ENCODE peak calls at places on chromosome 19, in six cellular contexts. N is right atrium auricular region, H is upper lobe of right lung, F is body of pancreas, R is neural progenitor cell, U is thoracic aorta. O is an unnamed sample.

GRCh38 chr19:40609561-40610395 is 8.6 kb downstream of the LTBP4 start:
- DNase-seq in N (peak), H (peak), F (peak), U (peak), R (peak), O (peak)

GRCh38 chr19:17538684-17539287 is 16.7 kb upstream of the COLGALT1 start:
- DNase-seq in U (no peak), N (no peak), H (no peak), F (no peak), R (no peak), O (no peak)

GRCh38 chr19:55091126-55091910 is 15.6 kb downstream of the EPS8L1 start:
- DNase-seq in U (no peak), F (peak), R (no peak), N (no peak), H (no peak), O (no peak)

GRCh38 chr19:50720921-50721291 is 1.3 kb upstream of the SHANK1 start:
- DNase-seq in U (no peak), H (no peak), F (no peak), R (peak), N (no peak), O (no peak)

GRCh38 chr19:27635401-27635800 is 1577.5 kb downstream of the UQCRFS1 start:
- DNase-seq in F (no peak), H (no peak), U (no peak), N (no peak), R (no peak), O (no peak)

GRCh38 chr19:50906217-50906616 is 5.0 kb downstream of the KLK4 start:
- DNase-seq in U (no peak), H (no peak), F (peak), R (peak), N (no peak), O (no peak)

GRCh38 chr19:17097593-17098126 is 22.1 kb downstream of the MYO9B start:
- DNase-seq in U (no peak), F (no peak), R (no peak), H (no peak), N (no peak), O (peak)

GRCh38 chr19:3149526-3150505 is 14.0 kb downstream of the GNA15 start:
- DNase-seq in N (no peak), H (no peak), R (peak), U (no peak), F (no peak), O (no peak)

GRCh38 chr19:51503428-51503827 is 1.8 kb upstream of the SIGLEC12 start:
- DNase-seq in F (no peak), R (no peak), N (no peak), U (no peak), H (no peak), O (no peak)

GRCh38 chr19:56253737-56254136 is 18.8 kb upstream of the EDDM13 start:
- DNase-seq in N (no peak), F (no peak), R (peak), U (no peak), H (no peak), O (peak)

GRCh38 chr19:5977222-5977784 is 637 bp downstream of the RANBP3 start:
- DNase-seq in F (no peak), H (no peak), N (no peak), R (no peak), U (no peak), O (no peak)

GRCh38 chr19:3108775-3109174 is 14.6 kb downstream of the GNA11 start:
- DNase-seq in N (peak), U (no peak), H (no peak), R (peak), F (peak), O (peak)

GRCh38 chr19:2337329-2337707 is 8.8 kb downstream of the SPPL2B start:
- DNase-seq in H (no peak), N (no peak), R (peak), F (peak), U (no peak), O (peak)

GRCh38 chr19:10419200-10419645 is 1.1 kb upstream of the PDE4A start:
- DNase-seq in U (no peak), R (peak), N (no peak), H (no peak), F (no peak), O (no peak)

GRCh38 chr19:15332311-15332996 is at the start of gene BRD4:
- DNase-seq in N (no peak), U (no peak), R (peak), H (peak), F (peak), O (peak)

GRCh38 chr19:9308091-9308490 is 1.5 kb downstream of the ZNF699 start:
- DNase-seq in H (no peak), R (no peak), N (no peak), U (no peak), F (no peak), O (no peak)

GRCh38 chr19:17332677-17333581 is 1.7 kb downstream of the ANO8 start:
- DNase-seq in R (peak), H (no peak), U (no peak), F (peak), N (no peak), O (peak)

GRCh38 chr19:47312366-47313006 is 2.8 kb downstream of the C5AR1 start:
- DNase-seq in R (no peak), H (no peak), N (no peak), U (no peak), F (no peak), O (no peak)

GRCh38 chr19:47310323-47310722 is 662 bp downstream of the C5AR1 start:
- DNase-seq in H (no peak), U (no peak), R (no peak), F (no peak), N (no peak), O (no peak)

GRCh38 chr19:47309038-47309437 is 623 bp upstream of the C5AR1 start:
- DNase-seq in H (no peak), F (no peak), N (no peak), R (no peak), U (no peak), O (peak)

GRCh38 chr19:47309608-47310007 is at the start of gene C5AR1:
- DNase-seq in R (no peak), F (no peak), U (no peak), H (peak), N (no peak), O (no peak)

GRCh38 chr19:47310819-47311218 is 1.2 kb downstream of the C5AR1 start:
- DNase-seq in F (peak), N (no peak), H (peak), U (no peak), R (no peak), O (peak)
- H3K4me3 ChIP-seq in F (no peak), N (no peak), H (peak), U (peak), R (no peak), O (no peak)

DNA sequence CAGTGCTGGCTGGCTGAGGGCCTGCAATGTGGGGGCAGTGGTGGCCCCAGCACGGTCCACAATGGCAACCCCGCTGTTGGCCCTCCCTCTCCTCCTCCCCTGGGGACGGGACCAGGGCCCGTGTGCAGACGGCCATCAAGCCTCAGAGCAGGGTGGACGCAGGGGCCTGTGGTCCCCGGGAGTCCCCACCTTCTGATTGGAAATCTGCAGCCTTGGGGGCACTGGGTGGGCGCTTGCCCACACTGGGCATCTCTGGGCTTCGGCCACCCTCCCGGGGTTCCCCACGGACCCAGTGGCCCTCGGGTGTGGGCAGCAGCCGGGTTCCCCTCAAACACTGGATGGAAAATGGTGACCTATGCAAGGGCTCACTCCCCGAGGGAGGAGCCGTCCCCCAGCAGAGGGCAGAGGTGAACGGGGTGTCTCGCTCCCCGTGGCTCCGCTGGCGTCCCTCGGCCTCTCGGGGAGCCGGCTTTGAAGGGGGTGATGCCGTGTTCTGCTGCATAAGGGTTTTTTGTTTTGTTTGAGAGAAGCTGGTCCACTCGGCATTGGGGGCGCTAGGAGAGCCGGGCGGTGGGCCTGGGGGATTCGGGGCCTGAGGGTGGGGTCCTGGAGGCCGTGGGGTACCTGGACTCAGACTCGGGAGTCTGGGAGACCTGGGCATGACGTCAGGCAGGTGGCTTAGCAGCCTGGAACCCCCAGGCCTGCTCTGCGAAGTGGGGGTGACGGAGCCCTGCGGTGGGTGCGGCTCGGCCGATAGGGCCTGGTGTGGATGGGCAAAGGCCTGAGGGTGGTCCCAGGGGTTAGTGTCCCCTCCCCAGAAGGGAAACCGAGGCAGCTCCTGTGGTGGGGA is 3.9 kb downstream of the EFNA2 start:
- DNase-seq in R (no peak), U (no peak), N (no peak), F (no peak), H (no peak), O (no peak)
- TF ChIP-seq CTCF in R (no peak), U (no peak), N (no peak), F (no peak), H (no peak), O (no peak)

DNA sequence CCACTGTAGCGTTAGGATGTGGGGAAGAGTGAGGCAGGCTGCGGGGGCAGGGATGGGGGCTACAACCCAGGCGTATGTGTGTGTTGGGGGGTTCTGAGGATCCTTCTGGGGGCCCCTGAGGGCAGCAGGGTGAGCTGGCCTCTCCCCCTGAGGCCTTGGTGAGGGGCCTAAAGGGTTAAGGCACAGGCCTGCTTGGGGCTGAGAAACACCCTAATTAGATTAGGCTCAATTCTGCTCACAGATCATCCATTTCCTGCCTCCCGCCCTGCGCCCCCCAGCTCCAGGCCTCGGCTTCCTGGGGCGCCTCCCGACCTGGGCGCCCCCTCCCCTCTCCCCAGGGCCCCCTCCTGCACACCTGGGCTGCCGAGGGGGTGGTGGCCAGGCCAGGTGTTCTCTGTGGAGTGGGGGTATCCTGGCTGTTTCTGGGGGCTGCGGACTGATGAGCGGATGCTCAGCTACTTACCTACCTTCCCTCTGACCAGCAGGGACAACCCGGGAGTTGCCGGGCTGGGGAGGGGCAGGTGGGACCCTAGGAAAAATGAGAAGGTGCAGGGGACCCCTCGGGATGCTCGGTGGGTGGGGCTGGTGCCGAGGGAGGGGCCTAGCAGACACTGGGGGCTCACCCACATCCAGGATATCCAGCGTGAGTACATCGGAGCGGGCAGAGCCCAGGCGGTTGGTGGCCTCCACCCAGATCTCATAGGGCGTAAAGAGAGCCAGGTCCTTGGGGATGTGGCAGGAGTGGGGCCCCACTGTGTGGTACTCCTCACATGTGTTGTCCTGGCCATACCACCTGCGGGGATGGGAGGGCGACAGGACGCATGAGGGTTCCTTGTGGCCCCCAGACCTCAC is 8.6 kb downstream of the CRLF1 start:
- DNase-seq in F (no peak), N (no peak), U (no peak), H (no peak), R (peak), O (no peak)
- H3K4me3 ChIP-seq in F (no peak), N (no peak), U (no peak), H (no peak), R (no peak), O (no peak)

GRCh38 chr19:7961930-7962626 is 18.6 kb upstream of the TIMM44 start:
- DNase-seq in R (no peak), U (no peak), F (no peak), N (no peak), H (no peak), O (no peak)
- TF ChIP-seq CTCF in R (no peak), U (no peak), F (no peak), N (no peak), H (no peak), O (no peak)

GRCh38 chr19:34189199-34189916 is 17.1 kb downstream of the LSM14A start:
- DNase-seq in F (no peak), N (no peak), H (no peak), U (no peak), R (no peak), O (peak)

GRCh38 chr19:34189917-34190425 is 17.7 kb downstream of the LSM14A start:
- DNase-seq in H (no peak), U (no peak), R (no peak), N (no peak), F (no peak), O (no peak)

GRCh38 chr19:34193439-34193838 is 21.1 kb downstream of the LSM14A start:
- DNase-seq in R (no peak), U (no peak), F (no peak), N (no peak), H (no peak), O (no peak)

GRCh38 chr19:34193876-34194275 is 21.6 kb downstream of the LSM14A start:
- DNase-seq in U (no peak), F (no peak), R (no peak), N (no peak), H (no peak), O (no peak)

DNA sequence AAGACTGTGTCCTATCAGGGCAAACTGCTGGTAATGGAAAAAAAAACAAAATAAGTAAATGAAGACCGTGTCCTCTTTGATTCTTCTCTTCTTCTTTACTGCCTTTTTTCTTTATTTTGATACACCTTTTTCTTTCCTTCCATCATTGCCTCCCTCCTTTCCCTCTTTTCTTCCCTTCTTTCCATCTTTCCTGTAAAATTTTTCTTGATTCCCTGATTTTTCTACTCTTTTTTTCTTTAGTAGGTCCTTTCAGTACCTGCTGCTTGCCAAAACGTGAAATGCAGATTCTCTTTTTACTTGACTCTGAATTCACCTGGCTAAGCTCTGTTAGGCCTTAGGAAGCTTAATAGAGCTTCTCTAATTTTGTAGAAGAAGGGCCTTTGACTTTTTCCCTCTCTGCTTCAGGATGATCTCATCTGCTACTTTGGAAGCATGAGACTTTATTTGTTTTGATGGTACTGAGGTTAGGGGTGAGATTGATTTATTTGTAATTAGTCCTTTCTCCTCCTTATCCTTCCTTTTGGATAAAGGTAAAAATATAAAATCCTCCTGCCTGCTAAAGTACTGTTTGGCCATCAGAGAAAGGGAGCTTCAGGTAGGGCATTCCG is 19.2 kb downstream of the LSM14A start:
- DNase-seq in H (no peak), F (no peak), R (no peak), U (no peak), N (no peak), O (no peak)
- H3K4me3 ChIP-seq in H (no peak), F (no peak), R (no peak), U (no peak), N (no peak), O (no peak)

GRCh38 chr19:31314849-31315620 is 34.2 kb downstream of the TSHZ3 start:
- DNase-seq in N (no peak), U (no peak), R (peak), F (no peak), H (no peak), O (no peak)
- TF ChIP-seq CTCF in N (peak), U (no peak), R (peak), F (no peak), H (no peak), O (peak)

GRCh38 chr19:39195755-39196154 is 1.0 kb upstream of the NCCRP1 start:
- DNase-seq in R (no peak), U (no peak), N (no peak), F (peak), H (no peak), O (no peak)

GRCh38 chr19:39193785-39194184 is 3.0 kb upstream of the NCCRP1 start:
- DNase-seq in N (no peak), R (peak), F (peak), U (no peak), H (no peak), O (peak)

GRCh38 chr19:39196320-39196719 is 444 bp upstream of the NCCRP1 start:
- DNase-seq in R (peak), U (no peak), F (no peak), N (no peak), H (no peak), O (no peak)

GRCh38 chr19:39196860-39197562 is at the start of gene NCCRP1:
- DNase-seq in N (no peak), U (no peak), R (peak), F (peak), H (no peak), O (no peak)

DNA sequence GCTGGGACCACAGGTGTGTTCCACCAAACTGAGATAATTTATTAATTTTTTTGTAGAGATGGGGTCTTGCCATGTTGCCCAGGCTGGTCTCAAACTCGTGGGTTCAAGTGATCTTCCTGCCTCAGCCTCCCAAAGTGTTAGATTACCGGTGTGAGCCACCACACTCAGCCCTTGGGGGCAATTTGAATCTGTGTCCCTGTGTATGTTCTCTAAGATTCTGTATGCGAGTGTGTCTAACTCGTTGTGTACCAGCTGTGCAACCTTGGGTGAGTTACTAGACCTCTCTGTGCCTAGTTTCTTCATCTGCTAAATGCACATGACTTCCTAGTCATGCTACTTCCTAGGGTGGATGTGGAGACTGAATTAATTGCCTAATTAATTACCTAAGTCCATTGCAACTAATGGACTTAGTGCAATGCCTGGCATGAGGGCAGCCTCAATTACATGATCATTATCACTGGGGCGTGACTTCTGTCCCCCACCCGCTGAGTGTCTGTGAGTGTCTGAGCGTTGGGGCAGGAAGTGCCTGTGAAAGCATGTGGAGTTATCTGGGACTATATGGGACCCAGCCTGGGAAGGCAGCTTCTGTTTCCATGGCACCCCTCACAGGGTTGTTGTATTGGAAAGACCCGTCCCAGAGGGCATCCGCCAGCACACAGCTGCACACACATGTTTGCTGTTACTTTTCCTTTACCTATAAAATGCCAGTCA is 1.8 kb upstream of the NCCRP1 start:
- DNase-seq in F (peak), H (no peak), N (no peak), U (no peak), R (peak), O (no peak)
- H3K4me3 ChIP-seq in F (no peak), H (no peak), N (no peak), U (no peak), R (no peak), O (no peak)

GRCh38 chr19:34256835-34257558 is 2.6 kb downstream of the GARRE1 start:
- DNase-seq in F (no peak), H (no peak), U (no peak), R (no peak), N (no peak), O (peak)

GRCh38 chr19:34254552-34255432 is at the start of gene GARRE1:
- DNase-seq in N (no peak), H (peak), U (no peak), F (peak), R (peak), O (peak)

GRCh38 chr19:34257559-34257924 is 3.2 kb downstream of the GARRE1 start:
- DNase-seq in R (no peak), F (no peak), N (no peak), U (no peak), H (no peak), O (no peak)

GRCh38 chr19:34255546-34255945 is 1.2 kb downstream of the GARRE1 start:
- DNase-seq in H (no peak), U (no peak), R (no peak), F (no peak), N (no peak), O (no peak)

DNA sequence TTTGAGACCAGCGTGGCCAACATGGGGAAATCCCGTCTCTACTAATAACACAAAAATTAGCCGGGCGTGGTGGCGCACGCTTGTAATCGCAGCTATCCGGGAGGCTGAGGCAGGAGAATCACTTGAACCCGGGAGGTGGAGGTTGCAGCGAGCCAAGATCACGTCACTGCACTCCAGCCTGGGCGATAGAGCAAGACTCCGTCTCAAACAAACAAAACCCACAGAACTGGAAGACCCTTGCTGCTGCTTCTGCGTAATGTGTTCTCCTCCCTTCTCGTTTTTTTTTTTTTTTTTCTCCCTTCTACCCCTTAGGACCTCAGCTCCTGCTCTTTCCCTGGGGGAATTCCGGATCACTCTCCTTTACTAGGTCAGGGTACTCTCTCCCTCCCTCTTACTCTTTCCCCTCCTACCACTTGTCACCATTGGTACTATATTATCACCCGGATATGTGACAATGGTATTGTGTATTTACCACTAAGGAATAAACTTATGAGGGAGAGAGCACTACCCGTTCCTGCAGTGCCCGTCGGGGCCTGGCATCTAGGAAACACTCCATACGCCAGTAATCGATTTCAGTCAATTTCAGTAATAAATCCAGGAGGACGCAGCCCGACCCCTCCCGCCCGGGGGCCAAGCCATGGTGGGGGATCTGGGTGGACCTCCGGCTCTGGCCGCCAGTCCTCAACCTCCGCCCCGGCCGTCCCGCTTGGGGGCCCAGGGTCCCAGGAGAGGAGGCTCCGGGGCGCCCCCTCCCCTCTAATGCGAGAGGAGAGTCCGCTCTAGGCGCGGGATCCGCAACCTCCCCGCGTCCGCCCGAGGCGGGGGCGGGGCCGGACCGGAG is 423 bp upstream of the GARRE1 start:
- DNase-seq in N (peak), R (peak), F (no peak), U (peak), H (peak), O (no peak)
- TF ChIP-seq CTCF in N (no peak), R (peak), F (peak), U (no peak), H (no peak), O (no peak)

O was measured in cardiac fibroblast.